ENCODE peak calls at places on chromosomes 7 and 10, in nine cellular contexts. F is RWPE2; E is IMR-90; N is left lung; O is upper lobe of right lung; K is pancreas; G is retinal pigment epithelial cell; L is heart left ventricle; S is CD4-positive, alpha-beta T cell. W is an unnamed sample.

GRCh38 chr10:1454964-1455363 is 282.4 kb downstream of the ADARB2 start:
- DNase-seq in O (no peak), E (no peak), L (no peak), K (no peak), G (no peak), F (no peak), S (no peak), N (no peak), W (no peak)

GRCh38 chr7:28037220-28038010 is 143.2 kb downstream of the JAZF1 start:
- DNase-seq in K (no peak), F (no peak), N (no peak), G (peak; percentile 88), E (peak; percentile 98), O (no peak), L (no peak), S (no peak), W (peak; percentile 95)

GRCh38 chr7:88184848-88185304 is 35.0 kb downstream of the SRI start:
- DNase-seq in S (no peak), F (peak; percentile 49), O (no peak), G (no peak), E (peak; percentile 12), K (no peak), L (no peak), N (no peak), W (no peak)

GRCh38 chr7:75727881-75728592 is 10.7 kb downstream of the HIP1 start:
- DNase-seq in N (peak; percentile 90), K (peak; percentile 45), L (peak; percentile 34), G (no peak), S (peak; percentile 19), O (peak; percentile 93), E (peak; percentile 52), F (peak; percentile 92), W (no peak)

GRCh38 chr7:156166692-156167416 is 354.6 kb upstream of the SHH start:
- DNase-seq in G (no peak), L (no peak), S (no peak), E (no peak), N (no peak), O (peak; percentile 35), F (no peak), K (no peak), W (no peak)

GRCh38 chr7:39451901-39452300 is 114.3 kb upstream of the YAE1 start:
- DNase-seq in L (no peak), O (no peak), E (no peak), S (no peak), F (no peak), N (no peak), G (no peak), K (no peak), W (no peak)

GRCh38 chr10:24722676-24723385 is 856 bp downstream of the ARHGAP21 start:
- DNase-seq in E (peak; percentile 40), S (peak; percentile 18), O (peak; percentile 83), F (no peak), L (peak; percentile 80), K (peak; percentile 60), G (no peak), N (peak; percentile 86), W (no peak)

GRCh38 chr10:93718937-93719725 is 16.7 kb upstream of the FRA10AC1 start:
- DNase-seq in E (no peak), F (no peak), S (no peak), K (no peak), G (no peak), L (no peak), O (no peak), N (peak; percentile 68), W (no peak)

GRCh38 chr7:36638140-36638539 is 86.2 kb downstream of the AOAH start:
- DNase-seq in S (no peak), F (no peak), G (no peak), K (no peak), O (no peak), N (no peak), L (no peak), E (no peak), W (no peak)

GRCh38 chr10:112209534-112210200 is 26.1 kb upstream of the GPAM start:
- DNase-seq in L (no peak), N (no peak), K (no peak), F (no peak), O (no peak), G (no peak), S (no peak), E (no peak), W (peak; percentile 22)

GRCh38 chr7:27994639-27995038 is 186.0 kb downstream of the JAZF1 start:
- DNase-seq in O (no peak), G (peak; percentile 62), S (no peak), N (no peak), K (no peak), L (no peak), E (peak; percentile 22), F (no peak), W (no peak)

GRCh38 chr10:32957341-32958084 is 517 bp downstream of the ITGB1 start:
- DNase-seq in E (no peak), O (peak; percentile 89), K (peak; percentile 66), G (no peak), S (no peak), F (no peak), N (peak; percentile 90), L (peak; percentile 72), W (no peak)

GRCh38 chr7:41921453-41921912 is 218.6 kb upstream of the INHBA start:
- DNase-seq in E (peak; percentile 61), O (no peak), F (no peak), L (no peak), N (no peak), S (no peak), K (no peak), G (no peak), W (no peak)

GRCh38 chr7:29270979-29271658 is 76.5 kb downstream of the CHN2 start:
- DNase-seq in L (no peak), S (no peak), E (no peak), K (no peak), N (no peak), G (no peak), F (no peak), O (no peak), W (no peak)

GRCh38 chr7:19146699-19147098 is 1.5 kb upstream of the FERD3L start:
- DNase-seq in F (no peak), O (no peak), N (no peak), S (no peak), K (no peak), E (peak; percentile 46), L (no peak), G (no peak), W (no peak)

GRCh38 chr7:98831641-98832221 is 38.1 kb downstream of the TMEM130 start:
- DNase-seq in N (no peak), F (no peak), E (peak; percentile 27), G (no peak), S (peak; percentile 20), L (no peak), O (peak; percentile 69), K (no peak), W (no peak)

GRCh38 chr10:124378817-124379510 is 39.8 kb downstream of the OAT start:
- DNase-seq in L (no peak), O (peak; percentile 64), F (peak; percentile 88), E (no peak), N (no peak), K (no peak), G (no peak), S (no peak), W (no peak)

GRCh38 chr7:23246540-23246939 is at the start of gene GPNMB:
- DNase-seq in F (no peak), E (peak; percentile 58), L (peak; percentile 57), N (no peak), S (no peak), G (peak; percentile 99), O (no peak), K (no peak), W (peak; percentile 54)

GRCh38 chr7:30802812-30803211 is 31.6 kb downstream of the MINDY4 start:
- DNase-seq in K (no peak), N (no peak), E (no peak), O (no peak), S (no peak), F (no peak), G (no peak), L (no peak), W (no peak)

GRCh38 chr10:33952692-33953360 is 618.4 kb upstream of the NRP1 start:
- DNase-seq in F (no peak), K (no peak), S (no peak), E (peak; percentile 82), N (no peak), L (no peak), O (no peak), G (no peak), W (no peak)

GRCh38 chr7:44587843-44588711 is 6.0 kb upstream of the TMED4 start:
- DNase-seq in F (no peak), S (peak; percentile 40), E (peak; percentile 66), K (peak; percentile 59), L (no peak), N (no peak), G (no peak), O (no peak), W (no peak)
- TF ChIP-seq CTCF in F (peak; percentile 89), S (peak; percentile 88), E (peak; percentile 84), K (no peak), L (peak; percentile 66), N (peak; percentile 40), G (peak; percentile 64), O (peak; percentile 67), W (peak; percentile 74)

GRCh38 chr7:128794020-128794419 is 2.3 kb downstream of the CCDC136 start:
- DNase-seq in E (no peak), O (no peak), S (no peak), K (no peak), F (no peak), L (no peak), G (no peak), N (no peak), W (no peak)
- TF ChIP-seq CTCF in E (no peak), O (no peak), S (no peak), K (no peak), F (no peak), L (no peak), G (peak; percentile 2), N (no peak), W (peak; percentile 48)

GRCh38 chr7:8135417-8135816 is 126.5 kb downstream of the ICA1 start:
- DNase-seq in O (no peak), G (no peak), K (no peak), S (no peak), E (no peak), F (no peak), N (no peak), L (no peak), W (no peak)
- TF ChIP-seq CTCF in O (no peak), G (no peak), K (no peak), S (no peak), E (no peak), F (no peak), N (no peak), L (no peak), W (no peak)

GRCh38 chr10:119393845-119394244 is 148.7 kb downstream of the RGS10 start:
- DNase-seq in S (no peak), E (no peak), L (no peak), N (no peak), G (no peak), F (no peak), O (no peak), K (no peak), W (no peak)
- TF ChIP-seq CTCF in S (no peak), E (no peak), L (no peak), N (no peak), G (no peak), F (no peak), O (no peak), K (no peak), W (no peak)

DNA sequence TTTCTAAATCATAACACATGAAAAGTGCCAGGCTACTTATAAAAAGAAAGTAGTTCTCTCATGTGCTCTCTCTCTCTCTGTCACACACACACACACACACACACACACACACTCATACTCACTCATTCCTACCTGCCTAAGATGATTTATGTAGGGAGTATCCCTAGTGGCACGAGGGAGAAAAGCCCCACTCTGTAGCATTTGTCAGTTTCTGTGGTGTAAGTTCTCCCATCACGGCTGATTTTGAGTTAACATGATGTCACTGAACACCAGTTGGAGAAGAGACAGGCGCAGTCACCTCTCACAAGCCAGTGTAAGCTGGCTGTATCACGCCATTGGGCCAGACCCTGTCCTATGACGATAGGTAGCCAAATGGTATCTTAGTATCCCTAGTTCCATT is 395.4 kb downstream of the SFMBT2 start:
- DNase-seq in O (no peak), L (no peak), K (no peak), E (no peak), S (no peak), G (no peak), N (no peak), F (no peak), W (no peak)
- TF ChIP-seq CTCF in O (no peak), L (no peak), K (no peak), E (no peak), S (no peak), G (no peak), N (no peak), F (no peak), W (no peak)